ENCODE peak calls at places on chromosomes 16 and 17, in ten cellular contexts. N, P, J, O, W, R, A, H, C and I are unnamed samples.

GRCh38 chr17:42276609-42277341 is 584 bp upstream of the STAT5B start:
- DNase-seq in P (no peak), J (peak), A (no peak), W (peak), N (peak), O (peak), C (peak), H (no peak), R (no peak), I (peak)

GRCh38 chr17:27651411-27652345 is 20.7 kb downstream of the LGALS9 start:
- DNase-seq in N (peak), A (peak), R (no peak), C (peak), J (peak), O (peak), P (no peak), W (peak), H (no peak), I (peak)

GRCh38 chr16:2769675-2770056 is 7.4 kb downstream of the ELOB start:
- DNase-seq in O (no peak), N (no peak), W (no peak), H (no peak), C (no peak), J (no peak), P (no peak), R (no peak), A (no peak), I (no peak)

GRCh38 chr16:50297301-50298074 is 31.1 kb downstream of the ADCY7 start:
- DNase-seq in J (no peak), R (no peak), H (no peak), C (no peak), O (no peak), W (no peak), A (no peak), P (no peak), N (no peak), I (no peak)

GRCh38 chr17:45087496-45087975 is 26.4 kb downstream of the NMT1 start:
- DNase-seq in J (no peak), C (no peak), R (no peak), P (no peak), H (no peak), O (no peak), A (no peak), W (no peak), N (no peak), I (no peak)

GRCh38 chr17:7750321-7750821 is 32.8 kb downstream of the DNAH2 start:
- DNase-seq in R (peak), C (no peak), N (peak), W (no peak), J (peak), H (peak), P (no peak), A (no peak), O (no peak), I (no peak)

GRCh38 chr17:77891602-77892001 is 66.9 kb upstream of the TNRC6C start:
- DNase-seq in J (no peak), P (no peak), W (no peak), N (no peak), O (no peak), H (no peak), R (no peak), A (no peak), C (no peak), I (no peak)

GRCh38 chr17:76524598-76525512 is 12.7 kb downstream of the CYGB start:
- DNase-seq in P (no peak), J (peak), A (no peak), C (no peak), H (no peak), N (peak), O (no peak), W (no peak), R (no peak), I (no peak)

GRCh38 chr17:51422634-51423033 is 162.3 kb downstream of the UTP18 start:
- DNase-seq in A (no peak), C (no peak), J (no peak), O (no peak), R (no peak), N (peak), W (no peak), P (no peak), H (no peak), I (no peak)

GRCh38 chr16:84610385-84610784 is 7.5 kb downstream of the COTL1 start:
- DNase-seq in R (no peak), P (no peak), J (no peak), A (no peak), O (no peak), W (no peak), H (no peak), N (no peak), C (no peak), I (no peak)

GRCh38 chr16:56343661-56344517 is 81.5 kb downstream of the AMFR start:
- DNase-seq in O (no peak), H (no peak), W (no peak), C (no peak), J (peak), P (no peak), R (no peak), A (no peak), N (no peak), I (no peak)

GRCh38 chr16:54356391-54356790 is 69.8 kb upstream of the IRX3 start:
- DNase-seq in W (no peak), C (no peak), J (no peak), A (no peak), H (no peak), N (no peak), O (no peak), P (no peak), R (no peak), I (no peak)

GRCh38 chr17:29572691-29573557 is 4.4 kb downstream of the TP53I13 start:
- DNase-seq in J (peak), H (no peak), A (peak), R (no peak), C (peak), W (peak), O (peak), N (peak), P (no peak), I (peak)

GRCh38 chr16:85836706-85837582 is 37.4 kb downstream of the COX4I1 start:
- DNase-seq in J (no peak), A (no peak), P (no peak), N (no peak), C (no peak), O (no peak), R (no peak), W (no peak), H (no peak), I (no peak)

GRCh38 chr17:18117533-18117932 is 9.0 kb downstream of the MYO15A start:
- DNase-seq in R (no peak), P (no peak), A (no peak), W (no peak), N (no peak), C (no peak), J (no peak), O (no peak), H (no peak), I (no peak)

GRCh38 chr17:34206569-34206968 is 48.5 kb upstream of the CCL2 start:
- DNase-seq in R (no peak), P (no peak), N (no peak), O (no peak), J (no peak), H (no peak), W (no peak), C (no peak), A (no peak), I (no peak)

GRCh38 chr16:17470002-17470870 is 524 bp downstream of the XYLT1 start:
- DNase-seq in O (peak), P (peak), C (peak), J (peak), N (no peak), H (no peak), A (peak), R (no peak), W (peak), I (peak)